ENCODE peak calls at places on chromosomes 11 and 22, in eight cellular contexts. One of them, this sample, is unnamed.

GRCh38 chr11:57785072-57785471 is 23.5 kb downstream of the CTNND1 start:
- DNase-seq in lower leg skin: no peak
- DNase-seq in CD4-positive, alpha-beta memory T cell: no peak
- DNase-seq in smooth muscle cell of the brain vasculature: no peak
- DNase-seq in activated T-helper 1 cell treated with Interleukin-2 at 50 U/mL for 16 hours: no peak
- DNase-seq in left cardiac atrium: no peak
- DNase-seq in COR-L47: no peak
- DNase-seq in nephron progenitor cell: no peak
- DNase-seq in this sample: no peak

GRCh38 chr11:12723410-12724297 is 49.4 kb downstream of the TEAD1 start:
- DNase-seq in lower leg skin: peak
- DNase-seq in CD4-positive, alpha-beta memory T cell: no peak
- DNase-seq in smooth muscle cell of the brain vasculature: no peak
- DNase-seq in activated T-helper 1 cell treated with Interleukin-2 at 50 U/mL for 16 hours: no peak
- DNase-seq in left cardiac atrium: no peak
- DNase-seq in COR-L47: no peak
- DNase-seq in nephron progenitor cell: no peak
- DNase-seq in this sample: no peak

GRCh38 chr11:84673753-84674152 is 953.4 kb downstream of the DLG2 start:
- DNase-seq in lower leg skin: no peak
- DNase-seq in CD4-positive, alpha-beta memory T cell: no peak
- DNase-seq in smooth muscle cell of the brain vasculature: no peak
- DNase-seq in activated T-helper 1 cell treated with Interleukin-2 at 50 U/mL for 16 hours: no peak
- DNase-seq in left cardiac atrium: no peak
- DNase-seq in COR-L47: peak
- DNase-seq in nephron progenitor cell: no peak
- DNase-seq in this sample: no peak

GRCh38 chr11:120710354-120711187 is 199.0 kb downstream of the GRIK4 start:
- DNase-seq in lower leg skin: peak
- DNase-seq in CD4-positive, alpha-beta memory T cell: no peak
- DNase-seq in smooth muscle cell of the brain vasculature: peak
- DNase-seq in activated T-helper 1 cell treated with Interleukin-2 at 50 U/mL for 16 hours: no peak
- DNase-seq in left cardiac atrium: peak
- DNase-seq in COR-L47: no peak
- DNase-seq in nephron progenitor cell: peak
- DNase-seq in this sample: no peak

GRCh38 chr11:64750361-64751054 is 6.6 kb upstream of the RASGRP2 start:
- DNase-seq in lower leg skin: no peak
- DNase-seq in CD4-positive, alpha-beta memory T cell: no peak
- DNase-seq in smooth muscle cell of the brain vasculature: no peak
- DNase-seq in activated T-helper 1 cell treated with Interleukin-2 at 50 U/mL for 16 hours: no peak
- DNase-seq in left cardiac atrium: no peak
- DNase-seq in COR-L47: no peak
- DNase-seq in nephron progenitor cell: no peak
- DNase-seq in this sample: no peak

GRCh38 chr11:12599408-12600143 is 74.6 kb upstream of the TEAD1 start:
- DNase-seq in lower leg skin: no peak
- DNase-seq in CD4-positive, alpha-beta memory T cell: peak
- DNase-seq in smooth muscle cell of the brain vasculature: no peak
- DNase-seq in activated T-helper 1 cell treated with Interleukin-2 at 50 U/mL for 16 hours: no peak
- DNase-seq in left cardiac atrium: peak
- DNase-seq in COR-L47: no peak
- DNase-seq in nephron progenitor cell: peak
- DNase-seq in this sample: no peak

GRCh38 chr22:48675828-48676145 is 1151.9 kb downstream of the BRD1 start:
- DNase-seq in lower leg skin: no peak
- DNase-seq in CD4-positive, alpha-beta memory T cell: no peak
- DNase-seq in smooth muscle cell of the brain vasculature: no peak
- DNase-seq in activated T-helper 1 cell treated with Interleukin-2 at 50 U/mL for 16 hours: no peak
- DNase-seq in left cardiac atrium: no peak
- DNase-seq in COR-L47: no peak
- DNase-seq in nephron progenitor cell: no peak
- DNase-seq in this sample: no peak

GRCh38 chr11:12377106-12377823 is at the start of gene PARVA:
- DNase-seq in lower leg skin: peak
- DNase-seq in CD4-positive, alpha-beta memory T cell: no peak
- DNase-seq in smooth muscle cell of the brain vasculature: no peak
- DNase-seq in activated T-helper 1 cell treated with Interleukin-2 at 50 U/mL for 16 hours: no peak
- DNase-seq in left cardiac atrium: peak
- DNase-seq in COR-L47: no peak
- DNase-seq in nephron progenitor cell: peak
- DNase-seq in this sample: no peak

GRCh38 chr11:103546236-103546635 is 437.0 kb downstream of the DYNC2H1 start:
- DNase-seq in lower leg skin: no peak
- DNase-seq in CD4-positive, alpha-beta memory T cell: no peak
- DNase-seq in smooth muscle cell of the brain vasculature: no peak
- DNase-seq in activated T-helper 1 cell treated with Interleukin-2 at 50 U/mL for 16 hours: no peak
- DNase-seq in left cardiac atrium: no peak
- DNase-seq in COR-L47: no peak
- DNase-seq in nephron progenitor cell: no peak
- DNase-seq in this sample: no peak

GRCh38 chr11:12854829-12855228 is 154.3 kb upstream of the RASSF10 start:
- DNase-seq in lower leg skin: no peak
- DNase-seq in CD4-positive, alpha-beta memory T cell: no peak
- DNase-seq in smooth muscle cell of the brain vasculature: no peak
- DNase-seq in activated T-helper 1 cell treated with Interleukin-2 at 50 U/mL for 16 hours: no peak
- DNase-seq in left cardiac atrium: no peak
- DNase-seq in COR-L47: no peak
- DNase-seq in nephron progenitor cell: no peak
- DNase-seq in this sample: no peak

GRCh38 chr11:65310215-65310614 is 4.5 kb upstream of the CDC42EP2 start:
- DNase-seq in lower leg skin: no peak
- DNase-seq in CD4-positive, alpha-beta memory T cell: no peak
- DNase-seq in smooth muscle cell of the brain vasculature: no peak
- DNase-seq in activated T-helper 1 cell treated with Interleukin-2 at 50 U/mL for 16 hours: no peak
- DNase-seq in left cardiac atrium: peak
- DNase-seq in COR-L47: no peak
- DNase-seq in nephron progenitor cell: no peak
- DNase-seq in this sample: no peak